ENCODE peak calls at places on chromosomes 13 and 19, in ten cellular contexts. C, R, B, D, G, P, M, I, Z and F are unnamed samples.
A peak's percentile ranks its signal among the peaks of the same experiment; 100 is the strongest.

GRCh38 chr13:66927562-66927961 is 302.6 kb downstream of the PCDH9 start:
- DNase-seq in B (no peak), M (no peak), I (no peak), R (no peak), C (no peak), D (no peak), P (no peak), Z (no peak), G (no peak), F (no peak)

GRCh38 chr19:18392417-18392816 is 5.0 kb downstream of the LRRC25 start:
- DNase-seq in M (peak; percentile 86), G (peak; percentile 53), I (no peak), Z (no peak), P (no peak), R (no peak), D (no peak), C (no peak), B (peak; percentile 68), F (no peak)

GRCh38 chr19:1809663-1810062 is 2.4 kb downstream of the ATP8B3 start:
- DNase-seq in I (no peak), P (no peak), G (no peak), B (no peak), R (no peak), C (no peak), D (no peak), Z (no peak), M (no peak), F (no peak)

GRCh38 chr13:49452725-49453457 is 8.8 kb downstream of the SETDB2 start:
- DNase-seq in I (no peak), M (no peak), D (no peak), R (no peak), G (no peak), Z (no peak), C (no peak), B (no peak), P (no peak), F (no peak)

GRCh38 chr19:32251634-32252332 is 93.6 kb upstream of the ZNF507 start:
- DNase-seq in M (no peak), I (no peak), B (no peak), C (no peak), D (no peak), P (no peak), R (no peak), Z (no peak), G (no peak), F (no peak)

GRCh38 chr13:98972627-98973026 is 5.2 kb downstream of the DOCK9 start:
- DNase-seq in G (peak; percentile 88), D (peak; percentile 43), I (no peak), P (peak; percentile 83), Z (no peak), C (no peak), R (no peak), B (no peak), M (no peak), F (no peak)

GRCh38 chr19:13974073-13974472 is 21.8 kb downstream of the DCAF15 start:
- DNase-seq in M (peak; percentile 47), D (no peak), Z (no peak), G (no peak), B (no peak), P (peak; percentile 43), R (no peak), C (no peak), I (no peak), F (no peak)

GRCh38 chr19:33441277-33441699 is 67.8 kb downstream of the CEBPG start:
- DNase-seq in P (no peak), G (no peak), Z (no peak), D (no peak), R (no peak), M (no peak), I (peak; percentile 74), B (no peak), C (no peak), F (no peak)

GRCh38 chr13:27172495-27172842 is 858 bp upstream of the USP12 start:
- DNase-seq in B (no peak), D (no peak), P (peak; percentile 58), M (no peak), Z (no peak), I (no peak), R (no peak), C (no peak), G (no peak), F (peak; percentile 46)

GRCh38 chr13:27170221-27170520 is 1.4 kb downstream of the USP12 start:
- DNase-seq in Z (no peak), D (no peak), B (no peak), M (no peak), I (no peak), C (no peak), R (no peak), P (peak; percentile 80), G (peak; percentile 78), F (peak; percentile 72)

GRCh38 chr13:27171244-27171829 is at the start of gene USP12:
- DNase-seq in P (no peak), M (no peak), Z (no peak), B (no peak), I (peak; percentile 78), G (no peak), D (no peak), C (no peak), R (no peak), F (peak; percentile 48)

GRCh38 chr13:27170521-27171243 is 929 bp downstream of the USP12 start:
- DNase-seq in P (peak; percentile 60), I (peak; percentile 81), G (no peak), M (peak; percentile 34), Z (no peak), C (no peak), B (peak; percentile 35), R (no peak), D (no peak), F (no peak)

DNA sequence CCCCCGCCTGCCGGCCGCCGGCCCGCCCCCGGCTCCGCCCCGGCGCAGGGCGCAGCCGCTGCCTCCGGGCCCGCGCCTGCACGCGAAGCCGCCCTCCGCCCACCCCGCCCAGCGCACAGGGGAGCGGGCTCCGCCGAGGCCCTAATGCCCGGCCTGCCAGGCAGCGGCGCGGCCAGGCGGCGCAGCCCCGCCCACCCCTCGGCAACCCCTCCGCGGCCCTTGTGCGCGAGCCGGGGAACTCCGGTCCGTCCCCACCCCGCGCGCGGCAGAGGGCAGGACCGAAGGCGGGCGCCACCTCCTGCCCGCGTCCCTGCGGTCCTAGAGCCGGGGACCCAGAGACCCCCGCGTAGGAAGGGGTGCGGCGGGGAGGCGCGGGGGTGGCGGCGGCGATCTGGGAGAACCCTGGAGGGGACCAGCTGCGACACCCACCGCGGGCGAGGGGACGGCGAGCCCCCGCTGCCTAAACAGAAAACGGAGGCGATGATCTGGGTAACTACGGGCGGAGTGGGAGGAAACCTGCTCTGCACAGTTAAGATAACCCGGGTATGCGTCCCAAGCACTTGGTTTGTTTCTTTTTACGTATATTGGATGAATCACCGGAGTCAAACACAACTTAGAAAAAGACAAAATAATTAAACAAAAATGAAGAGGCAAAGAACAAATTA is 351 bp upstream of the USP12 start:
- DNase-seq in P (peak; percentile 92), Z (peak; percentile 67), M (peak; percentile 95), G (peak; percentile 78), C (peak; percentile 68), D (no peak), R (peak; percentile 56), B (peak; percentile 89), I (peak; percentile 90), F (peak; percentile 97)
- TF ChIP-seq CTCF in P (no peak), Z (peak; percentile 10), M (no peak), G (no peak), C (no peak), D (no peak), R (peak; percentile 20), B (no peak), I (no peak), F (peak; percentile 21)

GRCh38 chr19:56108447-56109195 is 12.5 kb downstream of the ZNF787 start:
- DNase-seq in Z (no peak), C (no peak), I (no peak), G (no peak), D (no peak), P (peak; percentile 42), R (no peak), M (peak; percentile 57), B (no peak), F (no peak)

GRCh38 chr19:56112313-56112709 is 8.8 kb downstream of the ZNF787 start:
- DNase-seq in P (no peak), C (no peak), I (no peak), R (no peak), G (no peak), Z (no peak), B (no peak), D (no peak), M (no peak), F (peak; percentile 36)

GRCh38 chr19:56111601-56112312 is 9.3 kb downstream of the ZNF787 start:
- DNase-seq in G (no peak), D (no peak), M (peak; percentile 72), P (no peak), Z (no peak), R (no peak), C (no peak), B (no peak), I (peak; percentile 80), F (peak; percentile 83)

GRCh38 chr19:56109216-56109615 is 11.9 kb downstream of the ZNF787 start:
- DNase-seq in D (no peak), G (no peak), I (no peak), P (peak; percentile 70), C (no peak), M (no peak), B (no peak), Z (no peak), R (no peak), F (no peak)

GRCh38 chr19:56110515-56111448 is 10.3 kb downstream of the ZNF787 start:
- DNase-seq in Z (no peak), M (peak; percentile 73), G (no peak), P (peak; percentile 80), C (no peak), I (no peak), D (no peak), B (no peak), R (no peak), F (no peak)
- H3K4me3 ChIP-seq in Z (no peak overlapping the region), M (no peak overlapping the region), G (no peak overlapping the region), P (peak overlapping the region; percentile 13), C (no peak overlapping the region), I (no peak overlapping the region), D (no peak overlapping the region), B (no peak overlapping the region), R (no peak overlapping the region), F (no peak overlapping the region)

DNA sequence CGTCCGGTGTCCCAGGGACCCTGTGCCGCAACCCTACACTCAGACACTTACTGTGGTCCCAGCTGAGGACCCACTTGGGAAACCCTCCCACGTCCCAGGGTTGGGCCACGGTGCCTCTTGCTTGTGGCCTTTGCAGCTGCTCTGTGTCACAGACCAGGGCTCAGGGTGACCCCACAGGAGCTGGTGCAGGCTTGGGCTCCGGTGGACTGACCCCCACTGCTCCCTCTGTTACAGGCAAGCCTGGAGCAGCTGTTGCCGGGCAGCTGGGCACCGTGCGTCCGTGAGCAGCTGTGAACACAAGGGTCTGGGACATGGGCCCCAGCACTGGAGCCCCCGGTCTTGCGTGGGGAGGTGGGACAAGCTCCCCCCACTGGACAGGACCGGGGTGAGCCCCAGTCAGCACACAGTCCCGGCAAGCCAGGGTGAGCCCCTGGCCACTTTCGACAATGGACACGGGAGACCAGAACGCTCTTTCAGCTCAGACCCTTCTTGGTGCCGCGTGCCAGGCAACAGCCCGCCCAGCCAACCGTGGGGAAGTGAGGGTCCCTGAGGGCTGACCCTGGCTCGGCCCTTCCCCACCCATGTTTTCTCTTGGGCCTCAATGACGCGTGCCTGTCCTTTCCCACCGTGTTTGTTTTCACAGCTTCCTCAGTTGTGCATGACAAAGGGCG is 65.7 kb upstream of the C13orf46 start:
- DNase-seq in D (no peak), C (no peak), G (no peak), Z (no peak), M (no peak), B (no peak), I (no peak), R (no peak), P (no peak), F (no peak)
- TF ChIP-seq CTCF in D (no peak), C (no peak), G (no peak), Z (no peak), M (no peak), B (no peak), I (no peak), R (no peak), P (no peak), F (no peak)

GRCh38 chr19:35909684-35910035 is 1.6 kb upstream of the TYROBP start:
- DNase-seq in Z (no peak), P (no peak), C (no peak), D (no peak), G (no peak), I (no peak), M (no peak), B (no peak), R (no peak), F (no peak)
- H3K4me3 ChIP-seq in Z (no peak overlapping the region), P (no peak overlapping the region), C (no peak overlapping the region), D (no peak overlapping the region), G (no peak overlapping the region), I (no peak overlapping the region), M (no peak overlapping the region), B (no peak overlapping the region), R (no peak overlapping the region), F (no peak overlapping the region)